ENCODE peak calls at places on chromosome 13, in five cellular contexts. Z is heart left ventricle, E is left lung, K is heart right ventricle, S is OCI-LY7. J is an unnamed sample. For H3K4me1, the result is how much of the 10 kb centered on the place peaks cover.

GRCh38 chr13:79392882-79393563 is 13.0 kb downstream of the RBM26 start:
- DNase-seq in Z (no peak), E (no peak), K (no peak), S (no peak), J (no peak)

GRCh38 chr13:92500192-92500591 is 726.4 kb upstream of the GPC6 start:
- DNase-seq in Z (no peak), E (no peak), K (no peak), S (no peak), J (no peak)

GRCh38 chr13:95615539-95615938 is 29.0 kb downstream of the DZIP1 start:
- DNase-seq in Z (no peak), E (no peak), K (no peak), S (no peak), J (no peak)

GRCh38 chr13:42478531-42479156 is 95.3 kb upstream of the TNFSF11 start:
- DNase-seq in Z (no peak), E (no peak), K (no peak), S (peak), J (no peak)

GRCh38 chr13:30934381-30934780 is 1.9 kb downstream of the TEX26 start:
- DNase-seq in Z (no peak), E (no peak), K (no peak), S (no peak), J (no peak)

GRCh38 chr13:106349080-106349841 is 186.2 kb downstream of the EFNB2 start:
- DNase-seq in Z (no peak), E (peak), K (peak), S (no peak), J (no peak)

GRCh38 chr13:49063526-49063925 is 87.8 kb downstream of the FNDC3A start:
- DNase-seq in Z (no peak), E (no peak), K (no peak), S (no peak), J (no peak)

GRCh38 chr13:114118086-114118762 is 14.2 kb downstream of the RASA3 start:
- DNase-seq in Z (peak), E (no peak), K (no peak), S (no peak), J (no peak)

GRCh38 chr13:29566864-29567263 is 28.6 kb downstream of the SLC7A1 start:
- DNase-seq in Z (no peak), E (no peak), K (no peak), S (no peak), J (no peak)

GRCh38 chr13:28136916-28137315 is 1.4 kb upstream of the PAN3 start:
- DNase-seq in Z (no peak), E (no peak), K (no peak), S (peak), J (no peak)

GRCh38 chr13:112965103-112965502 is 3.9 kb upstream of the MCF2L start:
- DNase-seq in Z (peak), E (peak), K (peak), S (no peak), J (no peak)
- H3K4me1 ChIP-seq in Z (under half), E (under half), K (half or more), S (under half), J (under half)

GRCh38 chr13:20418953-20419352 is 106.7 kb downstream of the CRYL1 start:
- DNase-seq in Z (no peak), E (no peak), K (no peak), S (no peak), J (no peak)
- H3K27ac ChIP-seq in Z (peak), E (no peak), K (peak), S (no peak), J (no peak)

DNA sequence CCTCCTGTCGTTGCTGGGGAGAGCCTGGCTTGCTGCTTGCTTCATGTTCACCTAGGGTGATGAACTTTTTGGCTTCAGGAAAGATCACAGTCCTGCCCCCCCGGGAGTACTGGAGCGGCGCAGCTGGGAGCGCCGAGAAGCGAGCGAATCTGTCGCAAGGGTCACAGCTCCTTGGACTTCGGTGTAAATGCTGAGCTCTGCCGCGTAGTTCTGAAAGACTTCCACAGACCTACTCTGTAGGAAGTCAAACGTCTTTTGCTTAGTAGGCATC is 2.7 kb downstream of the ING1 start:
- DNase-seq in Z (peak), E (peak), K (no peak), S (peak), J (no peak)
- TF ChIP-seq CTCF in Z (no peak), E (no peak), K (no peak), S (no peak), J (no peak)

DNA sequence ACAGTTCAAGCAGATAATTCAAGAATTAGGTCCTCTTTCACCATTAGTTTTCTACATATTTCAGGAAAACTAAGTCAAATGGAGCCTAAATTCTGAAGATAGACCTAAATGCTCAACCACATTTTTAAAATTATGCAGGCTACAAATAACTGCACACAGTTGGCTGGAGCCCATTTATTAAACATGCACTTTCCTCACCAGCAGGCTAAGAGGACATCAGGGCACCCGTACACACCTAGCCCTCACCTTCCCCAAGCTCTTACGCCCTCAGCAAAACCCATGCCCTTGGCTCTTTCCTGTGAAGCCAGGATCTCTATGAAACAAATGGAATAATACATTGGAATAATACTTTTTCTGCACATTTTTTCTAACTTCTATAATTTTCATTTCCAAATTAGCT is 18.2 kb downstream of the IRS2 start:
- DNase-seq in Z (no peak), E (no peak), K (no peak), S (no peak), J (no peak)
- H3K4me1 ChIP-seq in Z (under half), E (under half), K (under half), S (under half), J (under half)

J was measured in CD8-positive, alpha-beta T cell.